ENCODE peak calls at places on chromosomes 1 and 21, in seven cellular contexts. B is NAMALWA; W is NCI-H146; C is CD4-positive, alpha-beta T cell; R is stimulated activated effector memory CD8-positive, alpha-beta T cell treated with anti-CD3 and anti-CD28 coated beads, Interleukin-12 subunit alpha, Interleukin-12 subunit beta, amount 100 ng/mL, for 72 hours; Z is activated naive CD8-positive, alpha-beta T cell treated with anti-CD3 and anti-CD28 coated beads for 36 hours; L is lower leg skin. O is an unnamed sample.

GRCh38 chr1:12434174-12434573 is 183.8 kb downstream of the DHRS3 start:
- DNase-seq in B (no peak), W (no peak), C (peak), R (peak), Z (peak), L (no peak), O (peak)

GRCh38 chr1:17183388-17184160 is 21.4 kb upstream of the PADI1 start:
- DNase-seq in B (no peak), W (no peak), C (no peak), R (no peak), Z (no peak), L (no peak), O (no peak)

GRCh38 chr1:243431591-243431990 is 175.8 kb downstream of the SDCCAG8 start:
- DNase-seq in B (no peak), W (no peak), C (no peak), R (no peak), Z (no peak), L (no peak), O (no peak)

GRCh38 chr1:30362603-30362990 is 360.8 kb downstream of the MATN1 start:
- DNase-seq in B (no peak), W (no peak), C (no peak), R (no peak), Z (no peak), L (peak), O (no peak)

GRCh38 chr1:23369335-23370013 is at the start of gene ZNF436:
- DNase-seq in B (peak), W (peak), C (peak), R (no peak), Z (peak), L (peak), O (peak)

GRCh38 chr1:2822621-2823145 is 21.2 kb upstream of the TTC34 start:
- DNase-seq in B (no peak), W (no peak), C (no peak), R (no peak), Z (no peak), L (no peak), O (no peak)

GRCh38 chr1:233244183-233244582 is 51.3 kb downstream of the PCNX2 start:
- DNase-seq in B (no peak), W (no peak), C (no peak), R (no peak), Z (no peak), L (no peak), O (no peak)

GRCh38 chr1:240189386-240189989 is 97.8 kb downstream of the FMN2 start:
- DNase-seq in B (peak), W (peak), C (no peak), R (no peak), Z (peak), L (no peak), O (peak)

GRCh38 chr21:35257413-35257812 is 208.3 kb upstream of the RUNX1 start:
- DNase-seq in B (no peak), W (no peak), C (no peak), R (no peak), Z (no peak), L (peak), O (no peak)

GRCh38 chr1:13540871-13541270 is 27.1 kb upstream of the LRRC38 start:
- DNase-seq in B (no peak), W (no peak), C (no peak), R (no peak), Z (no peak), L (no peak), O (no peak)

GRCh38 chr1:54542120-54542961 is 5.7 kb upstream of the ACOT11 start:
- DNase-seq in B (no peak), W (peak), C (peak), R (peak), Z (peak), L (peak), O (peak)

GRCh38 chr1:53259932-53260331 is 21.6 kb upstream of the MAGOH start:
- DNase-seq in B (no peak), W (no peak), C (no peak), R (no peak), Z (no peak), L (no peak), O (no peak)

GRCh38 chr1:162159515-162159914 is 90.0 kb downstream of the NOS1AP start:
- DNase-seq in B (no peak), W (peak), C (no peak), R (no peak), Z (no peak), L (no peak), O (no peak)

GRCh38 chr21:42558846-42559245 is 45.2 kb downstream of the SLC37A1 start:
- DNase-seq in B (no peak), W (no peak), C (peak), R (no peak), Z (no peak), L (peak), O (no peak)

GRCh38 chr1:36692465-36692864 is 209.8 kb upstream of the CSF3R start:
- DNase-seq in B (no peak), W (no peak), C (no peak), R (no peak), Z (no peak), L (peak), O (no peak)

GRCh38 chr1:15110867-15111230 is 42.7 kb upstream of the TMEM51 start:
- DNase-seq in B (no peak), W (no peak), C (no peak), R (no peak), Z (no peak), L (no peak), O (no peak)

GRCh38 chr21:27269646-27270045 is 302.8 kb upstream of the ADAMTS5 start:
- DNase-seq in B (no peak), W (no peak), C (no peak), R (no peak), Z (no peak), L (no peak), O (no peak)

GRCh38 chr1:206690516-206690915 is 5.8 kb downstream of the MAPKAPK2 start:
- DNase-seq in B (no peak), W (no peak), C (no peak), R (no peak), Z (no peak), L (no peak), O (no peak)

GRCh38 chr1:33434363-33434750 is 3.5 kb upstream of the PHC2 start:
- DNase-seq in B (no peak), W (no peak), C (no peak), R (no peak), Z (no peak), L (no peak), O (no peak)

GRCh38 chr1:23772854-23773242 is 5.4 kb upstream of the PITHD1 start:
- DNase-seq in B (no peak), W (no peak), C (no peak), R (no peak), Z (no peak), L (peak), O (no peak)

GRCh38 chr1:223832637-223832943 is 13.2 kb downstream of the TP53BP2 start:
- DNase-seq in B (no peak), W (no peak), C (no peak), R (peak), Z (no peak), L (no peak), O (peak)

GRCh38 chr1:1093610-1093943 is 19.5 kb upstream of the RNF223 start:
- DNase-seq in B (no peak), W (no peak), C (no peak), R (no peak), Z (no peak), L (peak), O (no peak)

GRCh38 chr1:165936542-165936941 is 109.1 kb downstream of the UCK2 start:
- DNase-seq in B (no peak), W (no peak), C (no peak), R (no peak), Z (no peak), L (peak), O (no peak)

GRCh38 chr1:36108314-36108713 is 16.7 kb downstream of the COL8A2 start:
- DNase-seq in B (no peak), W (no peak), C (no peak), R (no peak), Z (no peak), L (no peak), O (no peak)

O was measured in activated CD8-positive, alpha-beta T cell treated with anti-CD3 and anti-CD28 coated beads for 36 hours.